ENCODE peak calls at places on chromosomes 1 and 21, in nine cellular contexts. D is hepatic stellate cell; N is naive thymus-derived CD8-positive, alpha-beta T cell; L is RPMI7951; X is NCI-H345; G is iris pigment epithelial cell; M is glomerular endothelial cell; B is NCI-H1417; H is CD4-positive, alpha-beta memory T cell. K is an unnamed sample.

GRCh38 chr1:62962794-62963776 is 179.2 kb downstream of the ATG4C start:
- DNase-seq in N (no peak), D (peak), M (no peak), L (peak), H (no peak), B (peak), X (peak), G (peak), K (peak)

GRCh38 chr1:113058861-113059441 is 14.0 kb upstream of the LRIG2 start:
- DNase-seq in G (no peak), B (peak), M (no peak), H (no peak), L (no peak), N (no peak), X (no peak), D (no peak), K (no peak)

GRCh38 chr1:181094402-181094801 is 5.9 kb downstream of the IER5 start:
- DNase-seq in M (no peak), L (no peak), G (no peak), X (no peak), N (no peak), B (no peak), H (no peak), D (no peak), K (no peak)

GRCh38 chr1:178612261-178612660 is 99.4 kb downstream of the TEX35 start:
- DNase-seq in M (no peak), D (peak), B (no peak), X (no peak), H (no peak), G (peak), L (peak), N (no peak), K (peak)

GRCh38 chr1:230186003-230186863 is 119.2 kb downstream of the GALNT2 start:
- DNase-seq in H (no peak), B (peak), X (peak), M (peak), N (no peak), L (peak), G (peak), D (peak), K (peak)

GRCh38 chr1:74650561-74650960 is 23.0 kb downstream of the ERICH3 start:
- DNase-seq in B (no peak), M (no peak), X (no peak), G (peak), D (no peak), H (no peak), N (no peak), L (peak), K (peak)

GRCh38 chr21:46472246-46472645 is 13.6 kb downstream of the DIP2A start:
- DNase-seq in D (no peak), M (no peak), N (no peak), X (no peak), H (no peak), L (no peak), B (no peak), G (peak), K (no peak)

GRCh38 chr1:226548281-226549093 is at the start of gene STUM:
- DNase-seq in B (peak), G (peak), L (peak), D (peak), H (peak), X (peak), M (no peak), N (no peak), K (no peak)

GRCh38 chr1:94355485-94355980 is 62.7 kb upstream of the ABCD3 start:
- DNase-seq in L (no peak), N (no peak), X (no peak), B (no peak), M (no peak), H (no peak), G (no peak), D (no peak), K (no peak)

GRCh38 chr1:150528196-150528595 is 12.6 kb downstream of the FALEC start:
- DNase-seq in X (no peak), M (no peak), G (peak), D (peak), B (no peak), H (no peak), L (no peak), N (no peak), K (peak)

GRCh38 chr1:203907901-203908300 is 46.5 kb downstream of the SNRPE start:
- DNase-seq in M (no peak), D (no peak), N (no peak), G (peak), H (no peak), X (no peak), L (no peak), B (no peak), K (no peak)

GRCh38 chr21:15731243-15731613 is 1.4 kb downstream of the USP25 start:
- DNase-seq in X (no peak), D (no peak), G (no peak), B (no peak), M (no peak), N (no peak), L (peak), H (peak), K (peak)

GRCh38 chr1:115364044-115364775 is 26.2 kb upstream of the NGF start:
- DNase-seq in M (no peak), H (no peak), X (no peak), D (peak), L (peak), G (peak), N (no peak), B (no peak), K (no peak)

GRCh38 chr1:240044620-240045019 is 47.1 kb upstream of the FMN2 start:
- DNase-seq in X (no peak), G (no peak), D (no peak), H (no peak), B (no peak), M (no peak), N (no peak), L (no peak), K (peak)

GRCh38 chr1:43270421-43271095 is 775 bp downstream of the TMEM125 start:
- DNase-seq in G (peak), N (no peak), L (no peak), X (peak), M (no peak), D (no peak), B (peak), H (no peak), K (no peak)

GRCh38 chr1:165851034-165851658 is 23.7 kb downstream of the UCK2 start:
- DNase-seq in X (no peak), M (no peak), G (peak), B (peak), D (no peak), H (no peak), N (no peak), L (peak), K (peak)

GRCh38 chr1:240086726-240087125 is 5.0 kb upstream of the FMN2 start:
- DNase-seq in H (no peak), M (no peak), G (peak), X (no peak), B (no peak), L (no peak), N (no peak), D (no peak), K (peak)

GRCh38 chr1:223724376-223724775 is 12.0 kb downstream of the CAPN2 start:
- DNase-seq in M (no peak), G (no peak), N (no peak), B (no peak), X (no peak), L (no peak), H (no peak), D (no peak), K (no peak)

GRCh38 chr1:14924455-14925325 is 228.9 kb upstream of the TMEM51 start:
- DNase-seq in X (peak), L (peak), D (peak), B (no peak), H (no peak), M (no peak), N (no peak), G (peak), K (peak)

GRCh38 chr1:18288609-18289219 is 181.1 kb downstream of the IGSF21 start:
- DNase-seq in D (no peak), N (no peak), B (peak), H (no peak), X (peak), G (no peak), L (no peak), M (no peak), K (no peak)

GRCh38 chr1:61056674-61057439 is 25.5 kb upstream of the NFIA start:
- DNase-seq in G (peak), M (no peak), H (peak), D (peak), B (peak), X (peak), N (peak), L (peak), K (no peak)

GRCh38 chr1:92623187-92623778 is 136.6 kb upstream of the GFI1 start:
- DNase-seq in N (no peak), L (peak), H (peak), D (no peak), M (no peak), G (peak), B (no peak), X (peak), K (no peak)

GRCh38 chr1:58735591-58735990 is 35.7 kb upstream of the MYSM1 start:
- DNase-seq in G (no peak), B (no peak), X (no peak), D (no peak), N (no peak), H (no peak), L (no peak), M (no peak), K (no peak)

GRCh38 chr1:70072239-70072751 is 133.1 kb downstream of the LRRC40 start:
- DNase-seq in L (no peak), M (no peak), N (no peak), X (no peak), H (no peak), D (peak), G (peak), B (no peak), K (no peak)

GRCh38 chr1:230399321-230400006 is 26.7 kb downstream of the PGBD5 start:
- DNase-seq in D (no peak), L (no peak), B (no peak), G (no peak), H (no peak), M (no peak), N (no peak), X (no peak), K (no peak)

GRCh38 chr1:158005249-158005648 is 11.8 kb downstream of the KIRREL1 start:
- DNase-seq in H (no peak), B (no peak), N (no peak), G (no peak), D (no peak), X (no peak), M (no peak), L (no peak), K (no peak)

GRCh38 chr1:84939151-84939550 is 46.1 kb upstream of the LPAR3 start:
- DNase-seq in N (no peak), D (peak), B (no peak), G (peak), M (no peak), L (peak), H (no peak), X (no peak), K (no peak)

GRCh38 chr1:99806882-99807281 is 40.4 kb upstream of the FRRS1 start:
- DNase-seq in H (no peak), N (no peak), B (no peak), G (no peak), X (no peak), M (no peak), L (no peak), D (no peak), K (no peak)

GRCh38 chr1:30694248-30695175 is 28.9 kb downstream of the MATN1 start:
- DNase-seq in X (no peak), B (no peak), D (no peak), L (no peak), M (no peak), N (no peak), G (no peak), H (no peak), K (no peak)

GRCh38 chr1:1215266-1215676 is 1.3 kb upstream of the TNFRSF4 start:
- DNase-seq in G (no peak), D (no peak), M (no peak), N (no peak), B (no peak), X (no peak), H (no peak), L (no peak), K (no peak)

GRCh38 chr1:184362876-184363275 is 24.0 kb upstream of the C1orf21 start:
- DNase-seq in B (no peak), L (no peak), D (no peak), G (peak), H (no peak), X (no peak), N (no peak), M (no peak), K (no peak)

GRCh38 chr1:150551784-150552691 is 2.8 kb downstream of the ADAMTSL4 start:
- DNase-seq in N (no peak), G (peak), B (no peak), H (no peak), X (no peak), D (peak), L (peak), M (no peak), K (peak)

GRCh38 chr1:158798531-158798930 is 17.5 kb upstream of the OR6N2 start:
- DNase-seq in L (no peak), N (no peak), B (no peak), H (no peak), X (no peak), M (no peak), G (no peak), D (no peak), K (no peak)

GRCh38 chr1:219138747-219139146 is 34.9 kb upstream of the LYPLAL1 start:
- DNase-seq in X (no peak), B (no peak), G (no peak), N (no peak), D (no peak), L (no peak), M (no peak), H (no peak), K (no peak)

GRCh38 chr1:234724517-234725176 is 114.7 kb upstream of the IRF2BP2 start:
- DNase-seq in G (peak), M (peak), D (no peak), B (no peak), L (no peak), N (no peak), X (no peak), H (no peak), K (no peak)

GRCh38 chr1:173050865-173051264 is at the start of gene TNFSF18:
- DNase-seq in H (no peak), B (no peak), G (peak), X (peak), L (peak), D (no peak), N (no peak), M (peak), K (no peak)

GRCh38 chr1:228838717-228839500 is 103.6 kb downstream of the RHOU start:
- DNase-seq in X (no peak), H (no peak), N (no peak), M (no peak), D (no peak), L (no peak), G (peak), B (no peak), K (no peak)

K was measured in HT1080.